ENCODE peak calls at places on chromosomes 12 and 14, in five cellular contexts. L is T follicular helper cell; E is brain microvascular endothelial cell; V is activated CD4-positive, alpha-beta T cell treated with anti-CD3 and anti-CD28 coated beads for 1 hour; P is naive B cell. G is an unnamed sample.

GRCh38 chr14:50231475-50232275 is at the start of gene SOS2:
- DNase-seq in L (peak), E (peak), V (peak), P (peak), G (peak)

GRCh38 chr12:105414088-105414487 is 83.6 kb downstream of the C12orf75 start:
- DNase-seq in L (no peak), E (no peak), V (no peak), P (no peak), G (no peak)

GRCh38 chr12:14619731-14620501 is 52.2 kb upstream of the PLBD1 start:
- DNase-seq in L (no peak), E (no peak), V (no peak), P (no peak), G (no peak)

GRCh38 chr12:64752833-64753238 is 6.4 kb downstream of the GNS start:
- DNase-seq in L (no peak), E (peak), V (no peak), P (no peak), G (no peak)

GRCh38 chr14:37591311-37591940 is 3.6 kb downstream of the FOXA1 start:
- DNase-seq in L (no peak), E (no peak), V (no peak), P (no peak), G (no peak)

GRCh38 chr14:77491056-77491455 is 7.6 kb downstream of the ISM2 start:
- DNase-seq in L (no peak), E (no peak), V (no peak), P (no peak), G (no peak)

GRCh38 chr14:55123101-55123500 is 6.0 kb upstream of the LGALS3 start:
- DNase-seq in L (no peak), E (peak), V (no peak), P (no peak), G (no peak)

GRCh38 chr14:31965735-31966598 is 111.1 kb upstream of the ARHGAP5 start:
- DNase-seq in L (no peak), E (peak), V (no peak), P (no peak), G (no peak)

GRCh38 chr12:113277511-113277910 is 56.2 kb downstream of the TPCN1 start:
- DNase-seq in L (no peak), E (no peak), V (no peak), P (no peak), G (no peak)

GRCh38 chr12:101929365-101930041 is 52.1 kb downstream of the DRAM1 start:
- DNase-seq in L (no peak), E (no peak), V (no peak), P (no peak), G (no peak)

GRCh38 chr14:52834440-52834842 is 43.0 kb upstream of the GNPNAT1 start:
- DNase-seq in L (no peak), E (peak), V (no peak), P (no peak), G (no peak)

GRCh38 chr12:65822732-65823480 is 1.4 kb upstream of the HMGA2 start:
- DNase-seq in L (no peak), E (peak), V (no peak), P (no peak), G (no peak)

GRCh38 chr12:104866286-104866685 is 91.8 kb downstream of the SLC41A2 start:
- DNase-seq in L (no peak), E (peak), V (no peak), P (no peak), G (no peak)

GRCh38 chr12:53843545-53843944 is 91.8 kb upstream of the CISTR start:
- DNase-seq in L (no peak), E (no peak), V (no peak), P (no peak), G (no peak)

GRCh38 chr12:49864817-49865090 is 21.8 kb upstream of the BCDIN3D start:
- DNase-seq in L (no peak), E (no peak), V (no peak), P (no peak), G (no peak)

GRCh38 chr12:57735952-57736742 is 2.4 kb downstream of the AGAP2 start:
- DNase-seq in L (no peak), E (no peak), V (no peak), P (no peak), G (no peak)

GRCh38 chr12:123441523-123442164 is 5.2 kb upstream of the RILPL2 start:
- DNase-seq in L (no peak), E (no peak), V (no peak), P (no peak), G (no peak)

GRCh38 chr12:13980548-13981295 is 680 bp downstream of the GRIN2B start:
- DNase-seq in L (no peak), E (no peak), V (no peak), P (no peak), G (no peak)

GRCh38 chr12:51760231-51760630 is 88.3 kb downstream of the FIGNL2 start:
- DNase-seq in L (no peak), E (no peak), V (no peak), P (no peak), G (no peak)

GRCh38 chr12:53550595-53550994 is 43.3 kb upstream of the NPFF start:
- DNase-seq in L (no peak), E (peak), V (no peak), P (no peak), G (no peak)

GRCh38 chr14:50013198-50013918 is 103.0 kb downstream of the VCPKMT start:
- DNase-seq in L (no peak), E (no peak), V (no peak), P (no peak), G (no peak)

GRCh38 chr14:56273151-56273550 is 154.9 kb downstream of the PELI2 start:
- DNase-seq in L (no peak), E (peak), V (no peak), P (no peak), G (no peak)

GRCh38 chr12:3770891-3771290 is 18.0 kb upstream of the CRACR2A start:
- DNase-seq in L (no peak), E (peak), V (no peak), P (no peak), G (no peak)

GRCh38 chr14:89240414-89240813 is 176.6 kb downstream of the FOXN3 start:
- DNase-seq in L (no peak), E (peak), V (no peak), P (no peak), G (no peak)

GRCh38 chr12:121812320-121812871 is 8.6 kb downstream of the SETD1B start:
- DNase-seq in L (no peak), E (peak), V (no peak), P (no peak), G (no peak)

GRCh38 chr14:101711041-101711861 is 50.3 kb upstream of the PPP2R5C start:
- DNase-seq in L (no peak), E (no peak), V (no peak), P (no peak), G (no peak)

GRCh38 chr14:105465209-105466031 is 9.2 kb upstream of the CRIP2 start:
- DNase-seq in L (no peak), E (no peak), V (no peak), P (no peak), G (no peak)

GRCh38 chr12:116821291-116821690 is 60.0 kb downstream of the HRK start:
- DNase-seq in L (no peak), E (no peak), V (no peak), P (no peak), G (no peak)

GRCh38 chr12:78210894-78211302 is 380.2 kb downstream of the NAV3 start:
- DNase-seq in L (no peak), E (peak), V (no peak), P (no peak), G (no peak)

GRCh38 chr14:33726685-33727084 is 224.2 kb downstream of the EGLN3 start:
- DNase-seq in L (no peak), E (no peak), V (no peak), P (no peak), G (no peak)

GRCh38 chr12:130162267-130162666 is at the start of gene FZD10:
- DNase-seq in L (no peak), E (no peak), V (no peak), P (no peak), G (no peak)

GRCh38 chr12:69687390-69687789 is 11.7 kb downstream of the BEST3 start:
- DNase-seq in L (no peak), E (no peak), V (no peak), P (no peak), G (no peak)

GRCh38 chr14:23121401-23121800 is 2.3 kb upstream of the CEBPE start:
- DNase-seq in L (no peak), E (peak), V (no peak), P (peak), G (peak)

GRCh38 chr12:120774169-120774916 is 48.7 kb downstream of the ACADS start:
- DNase-seq in L (no peak), E (no peak), V (no peak), P (no peak), G (no peak)

GRCh38 chr14:23434488-23435219 is 806 bp downstream of the MYH7 start:
- DNase-seq in L (no peak), E (no peak), V (no peak), P (no peak), G (no peak)

GRCh38 chr12:26112703-26113147 is 12.1 kb downstream of the BHLHE41 start:
- DNase-seq in L (no peak), E (no peak), V (no peak), P (no peak), G (no peak)

GRCh38 chr14:93029911-93030555 is 85.7 kb downstream of the ITPK1 start:
- DNase-seq in L (no peak), E (no peak), V (no peak), P (no peak), G (no peak)

GRCh38 chr14:64698899-64699298 is 5.3 kb upstream of the PLEKHG3 start:
- DNase-seq in L (no peak), E (no peak), V (no peak), P (no peak), G (no peak)

GRCh38 chr12:6858796-6859195 is 6.8 kb downstream of the USP5 start:
- DNase-seq in L (no peak), E (no peak), V (no peak), P (no peak), G (no peak)